ENCODE peak calls at places on chromosomes 13 and 19, in five cellular contexts. One of them, this sample, is unnamed.

GRCh38 chr13:94706101-94706853 is 6.1 kb downstream of the SOX21 start:
- DNase-seq in right atrium auricular region: no peak
- DNase-seq in fibroblast of lung: no peak
- DNase-seq in CD8-positive, alpha-beta T cell: no peak
- DNase-seq in foreskin fibroblast: no peak
- DNase-seq in this sample: no peak

GRCh38 chr19:17784201-17785008 is 10.5 kb upstream of the B3GNT3 start:
- DNase-seq in right atrium auricular region: peak; percentile 78
- DNase-seq in foreskin fibroblast: peak; percentile 75
- DNase-seq in CD8-positive, alpha-beta T cell: peak; percentile 62
- DNase-seq in fibroblast of lung: peak; percentile 60
- DNase-seq in this sample: peak; percentile 63

GRCh38 chr13:89930861-89931260 is 1416.6 kb upstream of the MIR17HG start:
- DNase-seq in foreskin fibroblast: no peak
- DNase-seq in right atrium auricular region: no peak
- DNase-seq in fibroblast of lung: no peak
- DNase-seq in CD8-positive, alpha-beta T cell: no peak
- DNase-seq in this sample: no peak

GRCh38 chr19:33093420-33094210 is 12.6 kb downstream of the GPATCH1 start:
- DNase-seq in foreskin fibroblast: no peak
- DNase-seq in fibroblast of lung: no peak
- DNase-seq in right atrium auricular region: no peak
- DNase-seq in CD8-positive, alpha-beta T cell: no peak
- DNase-seq in this sample: no peak

GRCh38 chr13:90564096-90564495 is 783.4 kb upstream of the MIR17HG start:
- DNase-seq in fibroblast of lung: no peak
- DNase-seq in right atrium auricular region: no peak
- DNase-seq in CD8-positive, alpha-beta T cell: no peak
- DNase-seq in foreskin fibroblast: no peak
- DNase-seq in this sample: no peak

GRCh38 chr13:33611016-33611805 is 206.7 kb upstream of the RFC3 start:
- DNase-seq in fibroblast of lung: peak; percentile 88
- DNase-seq in foreskin fibroblast: no peak
- DNase-seq in CD8-positive, alpha-beta T cell: no peak
- DNase-seq in right atrium auricular region: peak; percentile 68
- DNase-seq in this sample: no peak

GRCh38 chr19:1931445-1931844 is 9.5 kb upstream of the CSNK1G2 start:
- DNase-seq in right atrium auricular region: no peak
- DNase-seq in CD8-positive, alpha-beta T cell: no peak
- DNase-seq in fibroblast of lung: no peak
- DNase-seq in foreskin fibroblast: no peak
- DNase-seq in this sample: no peak

GRCh38 chr19:10603084-10603872 is 16.2 kb upstream of the AP1M2 start:
- DNase-seq in right atrium auricular region: peak; percentile 63
- DNase-seq in foreskin fibroblast: peak; percentile 17
- DNase-seq in fibroblast of lung: no peak
- DNase-seq in CD8-positive, alpha-beta T cell: peak; percentile 78
- DNase-seq in this sample: peak; percentile 70

DNA sequence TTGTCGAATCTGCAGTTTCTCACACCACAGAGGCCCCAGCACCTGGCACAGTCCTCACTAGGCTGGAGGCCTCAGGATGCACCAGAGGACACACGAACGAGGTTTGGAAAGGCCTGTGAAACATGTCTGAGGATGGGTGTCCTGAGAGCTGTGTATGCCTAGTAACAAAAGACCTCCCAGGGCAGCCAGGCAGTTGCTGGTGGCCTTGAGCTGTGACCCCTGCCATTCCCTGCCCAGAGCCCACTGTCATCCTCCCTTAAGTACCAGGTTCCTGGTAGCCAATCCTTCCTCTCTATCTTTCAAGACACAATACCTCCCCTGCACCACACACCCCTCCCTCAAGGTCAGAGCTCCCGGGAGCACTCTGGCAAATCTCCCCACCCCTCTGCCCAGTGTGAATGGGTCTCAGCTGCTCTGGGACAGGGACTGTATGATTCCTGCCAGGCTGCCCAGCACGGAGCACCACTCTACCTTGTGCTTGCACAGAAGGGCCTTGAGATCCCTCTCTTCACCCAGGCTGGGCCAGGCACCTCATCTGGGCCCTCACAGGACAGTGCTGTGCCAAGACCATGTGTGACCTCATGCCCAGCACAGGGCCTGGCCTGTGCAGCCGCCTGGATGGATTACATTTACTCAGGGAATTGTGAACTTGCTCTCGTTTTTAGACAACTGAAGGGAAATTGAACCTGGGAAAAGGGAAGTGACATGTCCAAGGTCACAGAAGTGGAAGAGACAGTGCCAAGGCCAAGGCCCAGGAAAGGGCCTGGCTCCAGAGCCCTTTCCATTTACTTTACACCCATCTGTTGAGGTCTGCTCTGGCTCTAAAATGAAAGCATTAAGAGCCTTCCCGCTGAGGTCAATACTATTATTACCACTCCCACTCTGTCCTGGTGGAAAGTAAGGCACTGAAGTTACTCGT is 2.2 kb downstream of the ZNF787 start:
- DNase-seq in foreskin fibroblast: no peak
- DNase-seq in CD8-positive, alpha-beta T cell: no peak
- DNase-seq in right atrium auricular region: no peak
- DNase-seq in fibroblast of lung: no peak
- DNase-seq in this sample: no peak
- H3K4me3 ChIP-seq in foreskin fibroblast: peak overlapping the region; percentile 60
- H3K4me3 ChIP-seq in CD8-positive, alpha-beta T cell: no peak overlapping the region
- H3K4me3 ChIP-seq in right atrium auricular region: no peak overlapping the region
- H3K4me3 ChIP-seq in fibroblast of lung: peak overlapping the region; percentile 81
- H3K4me3 ChIP-seq in this sample: peak overlapping the region; percentile 78

GRCh38 chr19:39317476-39317875 is 3.2 kb downstream of the LRFN1 start:
- DNase-seq in CD8-positive, alpha-beta T cell: no peak
- DNase-seq in right atrium auricular region: no peak
- DNase-seq in foreskin fibroblast: no peak
- DNase-seq in fibroblast of lung: no peak
- DNase-seq in this sample: no peak

GRCh38 chr19:39319892-39320168 is 833 bp downstream of the LRFN1 start:
- DNase-seq in CD8-positive, alpha-beta T cell: no peak
- DNase-seq in right atrium auricular region: no peak
- DNase-seq in fibroblast of lung: no peak
- DNase-seq in foreskin fibroblast: no peak
- DNase-seq in this sample: no peak

GRCh38 chr19:39318071-39318470 is 2.6 kb downstream of the LRFN1 start:
- DNase-seq in CD8-positive, alpha-beta T cell: no peak
- DNase-seq in foreskin fibroblast: no peak
- DNase-seq in fibroblast of lung: no peak
- DNase-seq in right atrium auricular region: no peak
- DNase-seq in this sample: no peak

GRCh38 chr19:39318690-39319089 is 2.0 kb downstream of the LRFN1 start:
- DNase-seq in right atrium auricular region: no peak
- DNase-seq in foreskin fibroblast: no peak
- DNase-seq in fibroblast of lung: no peak
- DNase-seq in CD8-positive, alpha-beta T cell: no peak
- DNase-seq in this sample: no peak

GRCh38 chr19:39319098-39319891 is 1.4 kb downstream of the LRFN1 start:
- DNase-seq in CD8-positive, alpha-beta T cell: no peak
- DNase-seq in right atrium auricular region: no peak
- DNase-seq in fibroblast of lung: no peak
- DNase-seq in foreskin fibroblast: no peak
- DNase-seq in this sample: no peak
- H3K4me3 ChIP-seq in CD8-positive, alpha-beta T cell: no peak overlapping the region
- H3K4me3 ChIP-seq in right atrium auricular region: no peak overlapping the region
- H3K4me3 ChIP-seq in fibroblast of lung: no peak overlapping the region
- H3K4me3 ChIP-seq in foreskin fibroblast: no peak overlapping the region
- H3K4me3 ChIP-seq in this sample: peak overlapping the region; percentile 75

DNA sequence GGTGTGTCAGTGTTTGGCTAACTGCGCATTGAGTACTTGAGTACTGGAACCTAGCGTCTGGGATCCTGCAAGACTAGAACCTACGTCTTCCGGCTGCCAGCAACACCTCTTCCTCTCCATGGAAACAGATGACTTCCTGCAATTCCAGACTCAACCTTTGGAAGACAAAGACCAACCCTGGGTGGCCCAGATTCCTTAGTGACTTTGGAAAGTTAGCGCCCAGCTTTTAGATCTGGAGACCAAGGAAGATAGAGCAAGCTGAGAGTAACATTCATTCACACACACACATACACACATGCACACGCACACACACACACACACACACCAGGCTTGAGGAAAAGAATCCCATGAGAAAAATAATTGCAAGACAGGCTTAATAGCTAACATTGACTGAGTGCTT is 788.9 kb downstream of the UQCRFS1 start:
- DNase-seq in right atrium auricular region: no peak
- DNase-seq in foreskin fibroblast: no peak
- DNase-seq in CD8-positive, alpha-beta T cell: no peak
- DNase-seq in fibroblast of lung: no peak
- DNase-seq in this sample: no peak
- H3K4me3 ChIP-seq in right atrium auricular region: no peak overlapping the region
- H3K4me3 ChIP-seq in foreskin fibroblast: no peak overlapping the region
- H3K4me3 ChIP-seq in CD8-positive, alpha-beta T cell: no peak overlapping the region
- H3K4me3 ChIP-seq in fibroblast of lung: no peak overlapping the region
- H3K4me3 ChIP-seq in this sample: no peak overlapping the region

GRCh38 chr13:49369876-49370275 is 74.0 kb downstream of the CAB39L start:
- DNase-seq in right atrium auricular region: no peak
- DNase-seq in foreskin fibroblast: no peak
- DNase-seq in CD8-positive, alpha-beta T cell: no peak
- DNase-seq in fibroblast of lung: no peak
- DNase-seq in this sample: no peak

GRCh38 chr13:49368688-49369087 is 75.2 kb downstream of the CAB39L start:
- DNase-seq in right atrium auricular region: no peak
- DNase-seq in fibroblast of lung: no peak
- DNase-seq in foreskin fibroblast: no peak
- DNase-seq in CD8-positive, alpha-beta T cell: no peak
- DNase-seq in this sample: no peak

GRCh38 chr13:49366841-49367240 is 77.0 kb downstream of the CAB39L start:
- DNase-seq in CD8-positive, alpha-beta T cell: no peak
- DNase-seq in foreskin fibroblast: peak; percentile 54
- DNase-seq in fibroblast of lung: peak; percentile 39
- DNase-seq in right atrium auricular region: no peak
- DNase-seq in this sample: no peak

GRCh38 chr13:49370390-49370789 is 73.5 kb downstream of the CAB39L start:
- DNase-seq in fibroblast of lung: no peak
- DNase-seq in right atrium auricular region: no peak
- DNase-seq in foreskin fibroblast: no peak
- DNase-seq in CD8-positive, alpha-beta T cell: no peak
- DNase-seq in this sample: no peak

DNA sequence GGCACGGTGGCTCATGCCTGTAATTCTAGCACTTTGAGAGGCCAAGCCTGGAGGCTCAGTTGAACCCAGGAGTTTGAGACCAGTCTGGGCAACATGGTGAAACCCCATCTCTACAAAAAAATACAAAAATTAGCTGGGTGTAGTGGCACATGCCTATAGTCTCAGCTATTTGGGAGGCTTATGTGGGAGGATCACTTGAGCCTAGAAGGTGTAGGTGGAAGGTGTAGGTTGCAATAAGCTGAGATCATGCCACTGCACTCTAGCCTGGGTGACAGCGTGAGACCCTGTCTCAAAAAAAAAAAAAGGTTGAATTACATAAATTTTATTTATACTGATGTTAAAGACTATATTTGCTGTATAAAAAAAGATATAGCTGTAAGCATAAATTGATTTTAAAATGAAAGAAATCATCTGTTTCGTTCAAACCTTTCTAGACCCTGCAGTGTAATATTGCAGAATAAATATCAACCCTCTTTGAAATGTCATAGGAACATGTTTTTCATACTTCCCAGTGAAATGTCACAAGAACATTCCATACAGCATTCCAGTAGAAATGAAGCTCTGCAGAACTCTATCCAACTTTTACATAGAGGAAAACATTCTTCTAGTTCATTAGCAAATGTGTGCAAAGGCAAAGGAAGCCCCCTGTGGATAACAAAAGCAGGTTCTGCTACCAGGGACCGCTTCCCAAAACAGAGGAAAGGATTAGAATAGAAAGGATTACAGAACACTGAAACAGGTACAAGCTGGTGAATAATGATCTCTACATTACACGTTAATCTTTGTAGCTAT is 76.0 kb downstream of the CAB39L start:
- DNase-seq in right atrium auricular region: no peak
- DNase-seq in foreskin fibroblast: no peak
- DNase-seq in fibroblast of lung: no peak
- DNase-seq in CD8-positive, alpha-beta T cell: no peak
- DNase-seq in this sample: no peak
- H3K4me3 ChIP-seq in right atrium auricular region: no peak overlapping the region
- H3K4me3 ChIP-seq in foreskin fibroblast: no peak overlapping the region
- H3K4me3 ChIP-seq in fibroblast of lung: no peak overlapping the region
- H3K4me3 ChIP-seq in CD8-positive, alpha-beta T cell: no peak overlapping the region
- H3K4me3 ChIP-seq in this sample: no peak overlapping the region

DNA sequence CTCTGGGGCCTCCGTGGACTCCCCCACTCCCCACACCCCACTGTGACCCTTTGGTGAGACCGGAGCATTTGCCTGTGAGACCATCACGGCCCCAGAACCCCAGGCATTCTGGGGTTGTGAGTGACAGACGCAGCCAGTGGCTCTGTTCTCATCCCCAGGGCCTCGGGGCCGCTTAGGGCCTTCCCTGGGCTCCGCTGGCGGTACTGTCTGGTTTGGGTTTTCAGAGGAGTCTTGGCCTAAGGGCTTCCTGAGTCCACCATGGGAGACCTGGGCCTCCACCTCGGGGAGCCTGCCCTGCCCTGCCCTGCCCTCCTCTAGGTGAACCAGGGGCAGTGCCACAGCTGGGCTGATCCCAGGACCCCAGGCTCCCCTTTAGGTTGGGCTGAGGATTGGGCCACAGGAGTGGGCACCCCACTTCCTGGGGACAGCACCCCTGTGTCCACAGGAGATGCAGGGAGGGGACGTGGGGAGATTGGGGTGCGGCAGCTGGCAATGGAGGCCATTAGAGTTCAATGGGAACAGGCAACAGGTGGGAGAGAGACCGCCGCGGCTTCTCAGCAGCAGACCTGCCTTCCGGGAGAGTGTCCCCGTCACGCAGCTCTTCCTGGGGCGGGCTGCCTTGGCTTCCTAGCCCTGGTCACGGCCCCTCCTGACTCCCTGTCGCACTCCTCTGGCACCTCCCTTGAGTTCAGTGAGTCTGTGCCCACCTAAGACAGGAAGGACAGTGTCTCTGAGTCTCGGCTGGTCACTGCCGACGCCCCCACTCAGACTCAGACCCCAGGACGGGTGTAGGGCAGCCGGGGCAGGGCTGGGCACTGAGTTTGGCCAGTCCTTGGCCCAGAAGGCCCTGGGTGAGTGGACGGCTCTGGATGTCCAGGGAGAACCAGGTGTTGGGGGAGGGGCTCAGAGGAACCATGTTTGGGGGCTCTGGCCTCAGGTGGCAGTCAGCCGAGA is 164.1 kb downstream of the KDM4B start:
- DNase-seq in CD8-positive, alpha-beta T cell: no peak
- DNase-seq in fibroblast of lung: no peak
- DNase-seq in right atrium auricular region: no peak
- DNase-seq in foreskin fibroblast: no peak
- DNase-seq in this sample: no peak
- H3K4me3 ChIP-seq in CD8-positive, alpha-beta T cell: no peak overlapping the region
- H3K4me3 ChIP-seq in fibroblast of lung: no peak overlapping the region
- H3K4me3 ChIP-seq in right atrium auricular region: no peak overlapping the region
- H3K4me3 ChIP-seq in foreskin fibroblast: no peak overlapping the region
- H3K4me3 ChIP-seq in this sample: no peak overlapping the region

This sample was measured in Jurkat, Clone E6-1.